ENCODE peak calls at places on chromosomes 13 and 19, in nine cellular contexts. Y is HFFc6, J is left lung, M is tibial artery, T is amygdala, F is iPS-NIHi11, X is left ventricle myocardium inferior, U is nephron progenitor cell, P is substantia nigra. L is an unnamed sample.

GRCh38 chr13:95714142-95714832 is 37.3 kb downstream of the DNAJC3 start:
- DNase-seq in Y (peak; percentile 90), J (no peak), M (no peak), T (no peak), F (no peak), X (no peak), U (no peak), P (no peak), L (peak; percentile 43)

GRCh38 chr19:16001481-16002312 is 52.9 kb downstream of the OR10H4 start:
- DNase-seq in Y (peak; percentile 43), J (no peak), M (no peak), T (no peak), F (no peak), X (no peak), U (no peak), P (no peak), L (peak; percentile 68)

GRCh38 chr19:31664096-31664495 is 314.9 kb upstream of the TSHZ3 start:
- DNase-seq in Y (no peak), J (no peak), M (no peak), T (no peak), F (no peak), X (no peak), U (no peak), P (no peak), L (no peak)

GRCh38 chr13:89783221-89783755 is 1564.2 kb upstream of the MIR17HG start:
- DNase-seq in Y (no peak), J (no peak), M (peak; percentile 39), T (no peak), F (no peak), X (no peak), U (no peak), P (no peak), L (no peak)

GRCh38 chr13:20197361-20197834 is 4.7 kb upstream of the GJB2 start:
- DNase-seq in Y (no peak), J (no peak), M (no peak), T (no peak), F (peak; percentile 66), X (no peak), U (no peak), P (no peak), L (peak; percentile 66)

GRCh38 chr13:55728229-55728628 is 1412.5 kb upstream of the PRR20A start:
- DNase-seq in Y (no peak), J (no peak), M (no peak), T (no peak), F (no peak), X (no peak), U (no peak), P (no peak), L (no peak)

GRCh38 chr19:15280915-15281683 is 48.9 kb upstream of the EPHX3 start:
- DNase-seq in Y (peak; percentile 77), J (peak; percentile 80), M (peak; percentile 92), T (peak; percentile 53), F (no peak), X (peak; percentile 91), U (no peak), P (peak; percentile 44), L (peak; percentile 82)

GRCh38 chr13:79749985-79750551 is 269.1 kb downstream of the NDFIP2 start:
- DNase-seq in Y (peak; percentile 88), J (peak; percentile 61), M (peak; percentile 78), T (no peak), F (peak; percentile 40), X (peak; percentile 55), U (no peak), P (no peak), L (peak; percentile 63)

GRCh38 chr19:51131780-51132680 is 7.3 kb downstream of the SIGLEC9 start:
- DNase-seq in Y (no peak), J (peak; percentile 77), M (peak; percentile 64), T (no peak), F (no peak), X (peak; percentile 69), U (no peak), P (no peak), L (peak; percentile 51)

GRCh38 chr13:110073982-110074381 is 233.0 kb downstream of the COL4A1 start:
- DNase-seq in Y (no peak), J (no peak), M (no peak), T (no peak), F (no peak), X (no peak), U (no peak), P (no peak), L (no peak)

GRCh38 chr13:90838561-90838960 is 508.9 kb upstream of the MIR17HG start:
- DNase-seq in Y (no peak), J (no peak), M (no peak), T (no peak), F (no peak), X (no peak), U (no peak), P (no peak), L (no peak)

GRCh38 chr13:21164631-21165030 is 11.7 kb downstream of the SKA3 start:
- DNase-seq in Y (no peak), J (no peak), M (no peak), T (no peak), F (no peak), X (no peak), U (no peak), P (no peak), L (no peak)

GRCh38 chr13:113625965-113626661 is 31.9 kb downstream of the ATP4B start:
- DNase-seq in Y (peak; percentile 65), J (peak; percentile 13), M (no peak), T (no peak), F (no peak), X (peak; percentile 2), U (no peak), P (no peak), L (peak; percentile 74)

GRCh38 chr13:98651716-98652115 is 74.8 kb upstream of the STK24 start:
- DNase-seq in Y (no peak), J (no peak), M (no peak), T (no peak), F (no peak), X (no peak), U (no peak), P (no peak), L (no peak)

GRCh38 chr13:80463673-80464352 is 122.9 kb upstream of the SPRY2 start:
- DNase-seq in Y (no peak), J (no peak), M (no peak), T (no peak), F (no peak), X (no peak), U (no peak), P (no peak), L (no peak)

GRCh38 chr19:50909240-50910070 is 1.7 kb downstream of the KLK4 start:
- DNase-seq in Y (no peak), J (no peak), M (no peak), T (no peak), F (peak; percentile 97), X (no peak), U (peak; percentile 98), P (no peak), L (peak; percentile 52)

GRCh38 chr13:48489666-48490065 is 43.2 kb downstream of the RCBTB2 start:
- DNase-seq in Y (no peak), J (no peak), M (no peak), T (no peak), F (no peak), X (no peak), U (no peak), P (no peak), L (no peak)

GRCh38 chr13:114134111-114134943 is 1.9 kb upstream of the RASA3 start:
- DNase-seq in Y (no peak), J (no peak), M (no peak), T (no peak), F (peak; percentile 45), X (no peak), U (peak; percentile 56), P (no peak), L (no peak)

GRCh38 chr19:48325265-48325910 is at the start of gene EMP3:
- DNase-seq in Y (peak; percentile 91), J (peak; percentile 84), M (peak; percentile 95), T (no peak), F (peak; percentile 74), X (peak; percentile 82), U (peak; percentile 75), P (no peak), L (peak; percentile 91)

GRCh38 chr13:95438297-95438696 is 114.2 kb upstream of the CLDN10 start:
- DNase-seq in Y (no peak), J (no peak), M (no peak), T (no peak), F (no peak), X (no peak), U (no peak), P (no peak), L (no peak)

GRCh38 chr13:26539738-26540292 is 17.7 kb upstream of the WASF3 start:
- DNase-seq in Y (no peak), J (no peak), M (no peak), T (no peak), F (no peak), X (no peak), U (no peak), P (no peak), L (no peak)

GRCh38 chr13:38693641-38694040 is 6.8 kb downstream of the FREM2 start:
- DNase-seq in Y (no peak), J (peak; percentile 38), M (no peak), T (no peak), F (no peak), X (no peak), U (no peak), P (no peak), L (no peak)

GRCh38 chr13:113796211-113796875 is 37.3 kb downstream of the TMEM255B start:
- DNase-seq in Y (no peak), J (no peak), M (no peak), T (no peak), F (no peak), X (no peak), U (no peak), P (no peak), L (no peak)

GRCh38 chr13:114226699-114227323 is 7.9 kb upstream of the CDC16 start:
- DNase-seq in Y (peak; percentile 83), J (peak; percentile 80), M (peak; percentile 89), T (peak; percentile 36), F (peak; percentile 92), X (peak; percentile 82), U (peak; percentile 92), P (peak; percentile 28), L (peak; percentile 88)

GRCh38 chr13:23570931-23571330 is 719 bp downstream of the TNFRSF19 start:
- DNase-seq in Y (no peak), J (no peak), M (no peak), T (no peak), F (no peak), X (no peak), U (no peak), P (no peak), L (no peak)

GRCh38 chr13:39616087-39616694 is 13.2 kb upstream of the LHFPL6 start:
- DNase-seq in Y (peak; percentile 58), J (no peak), M (no peak), T (no peak), F (peak; percentile 84), X (no peak), U (peak; percentile 50), P (no peak), L (peak; percentile 79)